ENCODE peak calls at places on chromosomes 3 and 15, in five cellular contexts. N is GM12878, D is HepG2, C is A549, V is upper lobe of left lung. F is an unnamed sample.
A peak's percentile ranks its signal among the peaks of the same experiment; 100 is the strongest.

GRCh38 chr3:153396581-153396980 is 234.6 kb downstream of the RAP2B start:
- ATAC-seq in N (no peak), D (no peak), C (no peak), V (no peak), F (no peak)

GRCh38 chr15:90918034-90918788 is 14.1 kb downstream of the HDDC3 start:
- ATAC-seq in C (no peak), D (no peak), N (no peak), V (no peak), F (no peak)

GRCh38 chr3:30760737-30761136 is 133.7 kb downstream of the GADL1 start:
- ATAC-seq in N (no peak), C (no peak), V (no peak), D (no peak), F (no peak)

GRCh38 chr15:67080900-67081431 is 15.6 kb downstream of the SMAD3 start:
- ATAC-seq in C (no peak), D (peak; percentile 23), V (peak; percentile 39), N (peak; percentile 58), F (peak; percentile 25)

GRCh38 chr3:197002701-197003454 is 26.7 kb downstream of the MELTF start:
- ATAC-seq in C (peak; percentile 82), N (peak; percentile 78), V (peak; percentile 80), D (peak; percentile 52), F (peak; percentile 93)

GRCh38 chr3:68986496-68987208 is 26.8 kb downstream of the EOGT start:
- ATAC-seq in C (no peak), D (no peak), N (no peak), V (peak; percentile 26), F (no peak)

GRCh38 chr3:24541935-24542334 is 47.3 kb upstream of the THRB start:
- ATAC-seq in V (no peak), N (no peak), C (no peak), D (no peak), F (no peak)

GRCh38 chr3:128616516-128617269 is 33.9 kb downstream of the RPN1 start:
- ATAC-seq in D (no peak), C (no peak), N (no peak), V (no peak), F (no peak)

GRCh38 chr3:112446343-112446742 is 52.9 kb downstream of the BTLA start:
- ATAC-seq in V (no peak), N (peak; percentile 21), C (no peak), D (no peak), F (no peak)

GRCh38 chr15:38994310-38994709 is 429.7 kb upstream of the RASGRP1 start:
- ATAC-seq in V (no peak), C (no peak), D (no peak), N (no peak), F (no peak)

GRCh38 chr15:98614681-98615080 is 33.7 kb upstream of the IGF1R start:
- ATAC-seq in N (no peak), C (no peak), V (no peak), D (no peak), F (no peak)

GRCh38 chr15:98952381-98952803 is 55.2 kb downstream of the PGPEP1L start:
- ATAC-seq in N (peak; percentile 93), D (no peak), C (no peak), V (no peak), F (no peak)

GRCh38 chr3:38049358-38050126 is 10.5 kb downstream of the DLEC1 start:
- ATAC-seq in N (no peak), C (no peak), D (no peak), V (no peak), F (no peak)

GRCh38 chr15:91520848-91521247 is 332.7 kb upstream of the SLCO3A1 start:
- ATAC-seq in C (no peak), D (no peak), V (no peak), N (no peak), F (no peak)

GRCh38 chr3:30476373-30477082 is 129.9 kb upstream of the TGFBR2 start:
- ATAC-seq in D (peak; percentile 70), V (no peak), C (peak; percentile 98), N (peak; percentile 57), F (no peak)

GRCh38 chr15:81520480-81520879 is 146.5 kb upstream of the TMC3 start:
- ATAC-seq in N (no peak), V (no peak), C (no peak), D (no peak), F (no peak)

GRCh38 chr3:14876942-14877341 is 58.2 kb downstream of the FGD5 start:
- ATAC-seq in D (peak; percentile 58), V (peak; percentile 67), C (peak; percentile 45), N (no peak), F (peak; percentile 85)

GRCh38 chr15:98800437-98801233 is 152.3 kb downstream of the IGF1R start:
- ATAC-seq in C (peak; percentile 68), V (peak; percentile 75), D (peak; percentile 81), N (no peak), F (peak; percentile 82)

GRCh38 chr3:61768284-61769012 is 207.1 kb downstream of the PTPRG start:
- ATAC-seq in D (no peak), N (peak; percentile 57), V (no peak), C (no peak), F (no peak)

GRCh38 chr3:40618158-40618557 is 93.4 kb downstream of the ZNF621 start:
- ATAC-seq in D (no peak), C (no peak), V (no peak), N (no peak), F (no peak)

GRCh38 chr3:112751564-112751963 is 95.1 kb downstream of the CD200R1L start:
- ATAC-seq in C (no peak), D (no peak), V (no peak), N (no peak), F (no peak)

GRCh38 chr3:6018456-6018855 is 830.9 kb downstream of the EDEM1 start:
- ATAC-seq in N (peak; percentile 36), D (no peak), C (no peak), V (no peak), F (no peak)

GRCh38 chr3:148226246-148226645 is 471.5 kb upstream of the AGTR1 start:
- ATAC-seq in N (no peak), C (no peak), D (no peak), V (no peak), F (no peak)

GRCh38 chr15:101710806-101711205 is 13.5 kb downstream of the TARS3 start:
- ATAC-seq in D (no peak), N (no peak), V (no peak), C (peak; percentile 79), F (no peak)

DNA sequence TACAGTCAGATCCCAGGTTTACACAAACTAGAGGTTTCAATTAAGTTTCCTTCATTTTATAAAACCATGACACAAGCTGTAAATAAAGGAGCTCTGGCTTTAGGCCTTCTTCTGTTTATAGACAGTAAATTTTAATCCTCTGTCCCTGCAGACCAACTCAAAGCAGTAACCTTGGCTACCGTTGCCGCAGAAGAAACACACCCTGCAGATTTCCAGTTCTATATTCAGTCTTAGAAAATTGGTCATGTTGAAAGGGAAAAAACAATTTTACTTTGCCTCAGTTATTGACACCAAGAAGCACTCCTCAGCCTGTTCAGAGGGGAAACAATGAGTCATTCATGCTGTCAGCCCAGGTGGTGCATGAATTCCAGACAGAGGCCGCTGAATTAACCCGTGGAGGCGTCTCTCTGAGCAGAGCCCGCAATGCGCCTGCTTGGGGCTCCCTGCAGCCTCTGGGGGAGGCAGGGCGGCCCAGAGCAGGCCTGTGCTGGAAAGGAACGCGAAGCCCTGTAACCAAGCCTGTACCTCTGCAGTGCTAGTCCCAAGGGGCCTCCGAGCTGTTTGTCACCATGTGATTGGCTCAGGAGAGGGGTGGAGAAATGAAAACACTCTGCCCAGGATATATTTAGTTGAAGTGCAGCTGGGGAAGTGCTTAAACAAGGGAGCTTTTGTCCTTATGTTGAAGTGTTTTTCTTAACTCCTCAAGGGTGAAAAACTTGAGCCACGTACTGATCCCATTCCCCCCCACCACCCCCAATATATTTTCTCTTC is 68.5 kb upstream of the CHD2 start:
- ATAC-seq in N (peak; percentile 96), V (peak; percentile 99), D (peak; percentile 100), C (peak; percentile 100), F (peak; percentile 97)
- TF ChIP-seq EP300 in N (peak; percentile 59), V (no peak), D (peak; percentile 61), C (no peak), F (no peak)

GRCh38 chr3:119580148-119580760 is 962 bp downstream of the ADPRH start:
- ATAC-seq in C (peak; percentile 39), V (peak; percentile 77), D (peak; percentile 18), N (peak; percentile 78), F (peak; percentile 40)

GRCh38 chr3:119575507-119575906 is 3.8 kb upstream of the ADPRH start:
- ATAC-seq in V (no peak), D (no peak), C (no peak), N (no peak), F (no peak)

GRCh38 chr3:119585193-119585592 is 5.9 kb downstream of the ADPRH start:
- ATAC-seq in V (no peak), N (no peak), C (no peak), D (no peak), F (no peak)

GRCh38 chr3:119582178-119582577 is 2.9 kb downstream of the ADPRH start:
- ATAC-seq in D (no peak), N (peak; percentile 56), V (no peak), C (no peak), F (no peak)

GRCh38 chr3:119579366-119580147 is at the start of gene ADPRH:
- ATAC-seq in V (peak; percentile 95), C (peak; percentile 97), N (peak; percentile 80), D (peak; percentile 94), F (peak; percentile 93)
- TF ChIP-seq POLR2A in V (peak; percentile 83), C (peak; percentile 44), N (peak; percentile 80), D (no peak), F (peak; percentile 53)

GRCh38 chr15:43774062-43774461 is 2.7 kb downstream of the ELL3 start:
- ATAC-seq in D (no peak), N (no peak), V (no peak), C (no peak), F (no peak)
- TF ChIP-seq EP300 in D (no peak), N (no peak), V (no peak), C (no peak), F (no peak)

DNA sequence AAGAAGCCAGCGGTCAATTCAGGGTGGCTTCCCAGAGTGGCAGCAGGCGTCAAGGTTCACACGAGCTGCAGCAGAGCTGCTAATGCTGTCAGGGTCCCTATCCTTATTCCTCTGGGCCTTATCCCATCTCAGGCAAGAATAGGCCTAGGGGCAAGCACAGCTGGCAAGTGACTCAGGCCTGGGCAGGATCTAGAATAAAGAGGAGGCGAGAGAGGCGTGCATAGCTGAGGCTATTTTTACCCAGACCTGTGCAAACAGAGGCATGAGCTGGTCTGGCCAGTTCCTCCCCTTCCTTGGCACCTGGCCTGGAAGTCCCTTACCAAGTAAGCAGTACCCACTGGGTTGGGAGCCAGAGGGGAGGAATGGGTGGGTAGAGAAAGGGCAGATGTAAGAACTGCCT is 12.2 kb upstream of the VIPR1 start:
- ATAC-seq in V (peak; percentile 92), N (peak; percentile 99), C (peak; percentile 91), D (no peak), F (peak; percentile 34)
- TF ChIP-seq POLR2A in V (no peak), N (peak; percentile 21), C (no peak), D (no peak), F (no peak)

DNA sequence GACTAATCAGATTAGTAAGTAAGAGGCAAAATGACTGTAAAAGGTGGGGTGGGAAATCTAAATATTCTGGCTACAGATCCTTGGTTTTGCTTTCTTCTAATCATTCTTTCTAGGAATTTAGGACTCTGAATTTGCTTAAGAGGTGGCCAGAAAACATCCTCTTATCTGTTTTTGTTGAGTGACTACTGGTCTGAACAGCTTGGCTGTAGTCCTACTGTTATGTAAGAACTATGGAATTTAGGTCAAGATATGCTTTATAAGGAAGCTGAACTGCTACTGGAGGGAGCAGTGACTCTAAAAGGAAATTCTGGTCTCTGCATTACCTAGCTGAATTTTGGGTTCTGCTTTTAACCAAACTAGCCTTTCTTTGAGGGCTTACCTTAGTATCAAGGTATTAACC is 33.5 kb upstream of the CSPG5 start:
- ATAC-seq in N (no peak), C (no peak), V (peak; percentile 89), D (no peak), F (peak; percentile 62)
- TF ChIP-seq EP300 in N (no peak), C (no peak), V (no peak), D (no peak), F (no peak)